ENCODE peak calls at places on chromosomes 1 and 21, in eight cellular contexts. U is AG09319, H is GM06990, A is brain microvascular endothelial cell, P is AG09309, Z is endothelial cell, D is left ventricle myocardium inferior, V is OCI-LY7. M is an unnamed sample.
A peak's percentile ranks its signal among the peaks of the same experiment; 100 is the strongest.

GRCh38 chr1:55531644-55532043 is 316.5 kb upstream of the USP24 start:
- DNase-seq in U (no peak), H (no peak), A (no peak), P (no peak), Z (no peak), D (no peak), V (no peak), M (no peak)

GRCh38 chr21:45540601-45540970 is 1.7 kb downstream of the SLC19A1 start:
- DNase-seq in U (no peak), H (no peak), A (no peak), P (no peak), Z (peak; percentile 3), D (peak; percentile 13), V (no peak), M (no peak)

GRCh38 chr1:204154525-204155255 is 2.8 kb upstream of the ETNK2 start:
- DNase-seq in U (no peak), H (no peak), A (no peak), P (no peak), Z (no peak), D (no peak), V (no peak), M (no peak)

GRCh38 chr1:36349839-36350238 is 26.4 kb upstream of the EVA1B start:
- DNase-seq in U (no peak), H (no peak), A (no peak), P (no peak), Z (no peak), D (no peak), V (no peak), M (no peak)

GRCh38 chr1:229855999-229856650 is 210.9 kb upstream of the GALNT2 start:
- DNase-seq in U (no peak), H (peak; percentile 77), A (no peak), P (no peak), Z (no peak), D (no peak), V (peak; percentile 87), M (no peak)

GRCh38 chr1:156571261-156571958 is 955 bp downstream of the IQGAP3 start:
- DNase-seq in U (peak; percentile 83), H (no peak), A (peak; percentile 81), P (peak; percentile 76), Z (no peak), D (no peak), V (no peak), M (no peak)

GRCh38 chr21:34198232-34199120 is 125.1 kb downstream of the MRPS6 start:
- DNase-seq in U (no peak), H (no peak), A (no peak), P (no peak), Z (no peak), D (no peak), V (peak; percentile 22), M (no peak)

GRCh38 chr1:207863893-207864535 is 46.9 kb downstream of the CD34 start:
- DNase-seq in U (no peak), H (no peak), A (no peak), P (no peak), Z (no peak), D (no peak), V (peak; percentile 72), M (no peak)

GRCh38 chr1:191648939-191649338 is 509.3 kb upstream of the RGS18 start:
- DNase-seq in U (no peak), H (no peak), A (no peak), P (no peak), Z (no peak), D (no peak), V (no peak), M (no peak)

GRCh38 chr1:167964646-167965045 is 27.8 kb upstream of the MPC2 start:
- DNase-seq in U (no peak), H (no peak), A (no peak), P (no peak), Z (no peak), D (no peak), V (no peak), M (no peak)

GRCh38 chr1:110746644-110747259 is 72.0 kb upstream of the KCNA3 start:
- DNase-seq in U (no peak), H (no peak), A (peak; percentile 28), P (no peak), Z (peak; percentile 72), D (peak; percentile 22), V (peak; percentile 78), M (no peak)

GRCh38 chr1:145806844-145807243 is 17.1 kb downstream of the RNF115 start:
- DNase-seq in U (no peak), H (no peak), A (no peak), P (no peak), Z (no peak), D (no peak), V (no peak), M (no peak)

GRCh38 chr21:38784458-38785266 is 21.1 kb upstream of the ETS2 start:
- DNase-seq in U (no peak), H (no peak), A (no peak), P (no peak), Z (no peak), D (no peak), V (no peak), M (no peak)

GRCh38 chr21:38524168-38525153 is 26.2 kb upstream of the ERG start:
- DNase-seq in U (no peak), H (no peak), A (no peak), P (no peak), Z (no peak), D (no peak), V (no peak), M (no peak)

GRCh38 chr21:28798798-28799197 is 193.9 kb downstream of the LTN1 start:
- DNase-seq in U (no peak), H (no peak), A (no peak), P (peak; percentile 37), Z (no peak), D (no peak), V (no peak), M (no peak)

DNA sequence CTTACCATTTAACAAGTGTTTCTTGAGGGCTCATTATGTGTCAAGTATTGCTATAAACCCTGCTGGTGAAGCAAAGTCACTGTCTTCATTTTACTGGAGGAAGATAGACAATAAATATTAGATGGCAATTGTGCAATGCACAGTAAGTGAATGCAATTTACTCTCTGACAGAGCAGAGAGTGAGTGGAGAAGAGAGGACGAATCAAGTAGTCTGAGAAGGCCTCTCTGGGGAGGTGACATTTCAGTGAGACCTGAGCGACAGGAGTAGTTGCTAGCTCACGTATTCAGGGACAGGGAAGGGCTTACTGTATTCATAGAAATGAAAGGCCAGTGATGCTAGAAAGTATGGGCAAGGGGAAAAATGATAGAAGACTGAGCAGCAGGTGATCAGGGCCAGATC is 1.2 kb upstream of the NMNAT2 start:
- DNase-seq in U (no peak), H (no peak), A (no peak), P (no peak), Z (no peak), D (no peak), V (no peak), M (no peak)
- TF ChIP-seq CTCF in U (no peak), H (no peak), A (no peak), P (no peak), Z (no peak), D (no peak), V (no peak), M (no peak)

GRCh38 chr1:1303736-1304135 is 4.0 kb downstream of the ACAP3 start:
- DNase-seq in U (no peak), H (no peak), A (no peak), P (no peak), Z (no peak), D (no peak), V (no peak), M (no peak)

GRCh38 chr1:1304331-1305299 is 3.1 kb downstream of the ACAP3 start:
- DNase-seq in U (peak; percentile 31), H (no peak), A (peak; percentile 61), P (peak; percentile 31), Z (peak; percentile 69), D (peak; percentile 80), V (no peak), M (no peak)

GRCh38 chr1:1306661-1307260 is 969 bp downstream of the ACAP3 start:
- DNase-seq in U (no peak), H (no peak), A (no peak), P (no peak), Z (no peak), D (no peak), V (no peak), M (no peak)

GRCh38 chr1:1306070-1306660 is 1.6 kb downstream of the ACAP3 start:
- DNase-seq in U (no peak), H (no peak), A (no peak), P (no peak), Z (no peak), D (no peak), V (peak; percentile 62), M (no peak)

GRCh38 chr1:1305300-1306069 is 2.2 kb downstream of the ACAP3 start:
- DNase-seq in U (peak; percentile 32), H (peak; percentile 84), A (peak; percentile 48), P (peak; percentile 24), Z (no peak), D (peak; percentile 75), V (peak; percentile 55), M (no peak)
- TF ChIP-seq CTCF in U (no peak), H (peak; percentile 31), A (no peak), P (no peak), Z (no peak), D (no peak), V (no peak), M (peak; percentile 42)

GRCh38 chr1:209645574-209646452 is 6.4 kb downstream of the LAMB3 start:
- DNase-seq in U (no peak), H (no peak), A (no peak), P (no peak), Z (no peak), D (no peak), V (no peak), M (no peak)

GRCh38 chr1:209648931-209649776 is 3.1 kb downstream of the LAMB3 start:
- DNase-seq in U (peak; percentile 80), H (no peak), A (peak; percentile 87), P (peak; percentile 89), Z (no peak), D (no peak), V (no peak), M (peak; percentile 55)

GRCh38 chr1:209648366-209648765 is 3.9 kb downstream of the LAMB3 start:
- DNase-seq in U (no peak), H (no peak), A (no peak), P (no peak), Z (no peak), D (no peak), V (no peak), M (no peak)

GRCh38 chr1:209647212-209647611 is 5.0 kb downstream of the LAMB3 start:
- DNase-seq in U (no peak), H (no peak), A (no peak), P (no peak), Z (no peak), D (no peak), V (no peak), M (no peak)

DNA sequence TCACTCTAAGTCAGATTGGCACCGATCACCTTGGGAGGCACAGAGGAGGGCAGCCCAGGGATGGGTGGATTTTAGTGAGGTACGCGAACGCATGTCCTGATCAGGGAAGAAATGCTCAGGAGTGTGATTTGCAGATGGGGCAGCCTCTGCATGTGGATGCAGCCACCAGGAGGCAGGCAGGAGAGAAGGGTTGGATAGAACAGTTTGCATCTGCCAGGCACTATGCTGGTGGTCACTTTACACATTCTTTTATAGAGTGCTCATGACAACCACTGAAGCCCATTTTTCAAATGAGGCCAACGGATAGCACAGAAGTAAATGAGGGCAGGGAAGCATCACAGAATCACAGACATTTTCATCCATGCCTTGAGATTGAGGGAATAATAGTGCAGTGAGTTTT is 5.7 kb downstream of the LAMB3 start:
- DNase-seq in U (no peak), H (no peak), A (no peak), P (no peak), Z (peak; percentile 33), D (no peak), V (no peak), M (no peak)
- TF ChIP-seq CTCF in U (peak; percentile 6), H (peak; percentile 25), A (peak; percentile 80), P (peak; percentile 53), Z (no peak), D (peak; percentile 21), V (no peak), M (no peak)

GRCh38 chr1:242629396-242629795 is 104.9 kb upstream of the PLD5 start:
- DNase-seq in U (no peak), H (no peak), A (no peak), P (no peak), Z (no peak), D (no peak), V (no peak), M (peak; percentile 86)
- TF ChIP-seq CTCF in U (no peak), H (no peak), A (no peak), P (no peak), Z (no peak), D (no peak), V (no peak), M (no peak)

M was measured in Panc1.